ENCODE peak calls at places on chromosomes 12 and 14, in seven cellular contexts. One of them, this sample, is unnamed.

GRCh38 chr12:5969974-5970690 is 25.1 kb upstream of the ANO2 start:
- DNase-seq in fibroblast of mammary gland: no peak
- DNase-seq in tibial artery: no peak
- DNase-seq in neural crest cell: no peak
- DNase-seq in activated CD4-positive, CD25-positive, alpha-beta regulatory T cell treated with anti-CD3 and anti-CD28 coated beads, Interleukin-2, amount 50 U/mL, for 16 hours: no peak
- DNase-seq in foreskin fibroblast: no peak
- DNase-seq in ovary: no peak
- DNase-seq in this sample: no peak

GRCh38 chr12:122064780-122065588 is 13.6 kb upstream of the MLXIP start:
- DNase-seq in fibroblast of mammary gland: peak
- DNase-seq in tibial artery: no peak
- DNase-seq in neural crest cell: peak
- DNase-seq in activated CD4-positive, CD25-positive, alpha-beta regulatory T cell treated with anti-CD3 and anti-CD28 coated beads, Interleukin-2, amount 50 U/mL, for 16 hours: no peak
- DNase-seq in foreskin fibroblast: peak
- DNase-seq in ovary: peak
- DNase-seq in this sample: peak

GRCh38 chr12:92676710-92677109 is 26.1 kb upstream of the PLEKHG7 start:
- DNase-seq in fibroblast of mammary gland: no peak
- DNase-seq in tibial artery: no peak
- DNase-seq in neural crest cell: no peak
- DNase-seq in activated CD4-positive, CD25-positive, alpha-beta regulatory T cell treated with anti-CD3 and anti-CD28 coated beads, Interleukin-2, amount 50 U/mL, for 16 hours: no peak
- DNase-seq in foreskin fibroblast: no peak
- DNase-seq in ovary: no peak
- DNase-seq in this sample: no peak

GRCh38 chr12:3203713-3204112 is 126.5 kb downstream of the TSPAN9 start:
- DNase-seq in fibroblast of mammary gland: no peak
- DNase-seq in tibial artery: no peak
- DNase-seq in neural crest cell: no peak
- DNase-seq in activated CD4-positive, CD25-positive, alpha-beta regulatory T cell treated with anti-CD3 and anti-CD28 coated beads, Interleukin-2, amount 50 U/mL, for 16 hours: no peak
- DNase-seq in foreskin fibroblast: no peak
- DNase-seq in ovary: no peak
- DNase-seq in this sample: no peak

GRCh38 chr14:69475194-69475818 is 9.2 kb upstream of the PLEKHD1 start:
- DNase-seq in fibroblast of mammary gland: peak
- DNase-seq in tibial artery: no peak
- DNase-seq in neural crest cell: no peak
- DNase-seq in activated CD4-positive, CD25-positive, alpha-beta regulatory T cell treated with anti-CD3 and anti-CD28 coated beads, Interleukin-2, amount 50 U/mL, for 16 hours: no peak
- DNase-seq in foreskin fibroblast: peak
- DNase-seq in ovary: no peak
- DNase-seq in this sample: no peak

GRCh38 chr12:62006076-62006732 is 254.0 kb upstream of the USP15 start:
- DNase-seq in fibroblast of mammary gland: peak
- DNase-seq in tibial artery: no peak
- DNase-seq in neural crest cell: peak
- DNase-seq in activated CD4-positive, CD25-positive, alpha-beta regulatory T cell treated with anti-CD3 and anti-CD28 coated beads, Interleukin-2, amount 50 U/mL, for 16 hours: no peak
- DNase-seq in foreskin fibroblast: peak
- DNase-seq in ovary: no peak
- DNase-seq in this sample: no peak

GRCh38 chr12:10276774-10277173 is 30.9 kb upstream of the KLRD1 start:
- DNase-seq in fibroblast of mammary gland: no peak
- DNase-seq in tibial artery: no peak
- DNase-seq in neural crest cell: no peak
- DNase-seq in activated CD4-positive, CD25-positive, alpha-beta regulatory T cell treated with anti-CD3 and anti-CD28 coated beads, Interleukin-2, amount 50 U/mL, for 16 hours: no peak
- DNase-seq in foreskin fibroblast: no peak
- DNase-seq in ovary: no peak
- DNase-seq in this sample: no peak

GRCh38 chr12:3042394-3042793 is 34.8 kb upstream of the TSPAN9 start:
- DNase-seq in fibroblast of mammary gland: no peak
- DNase-seq in tibial artery: no peak
- DNase-seq in neural crest cell: no peak
- DNase-seq in activated CD4-positive, CD25-positive, alpha-beta regulatory T cell treated with anti-CD3 and anti-CD28 coated beads, Interleukin-2, amount 50 U/mL, for 16 hours: no peak
- DNase-seq in foreskin fibroblast: no peak
- DNase-seq in ovary: no peak
- DNase-seq in this sample: peak

GRCh38 chr12:91183565-91183964 is 948 bp upstream of the DCN start:
- DNase-seq in fibroblast of mammary gland: no peak
- DNase-seq in tibial artery: no peak
- DNase-seq in neural crest cell: no peak
- DNase-seq in activated CD4-positive, CD25-positive, alpha-beta regulatory T cell treated with anti-CD3 and anti-CD28 coated beads, Interleukin-2, amount 50 U/mL, for 16 hours: no peak
- DNase-seq in foreskin fibroblast: no peak
- DNase-seq in ovary: no peak
- DNase-seq in this sample: no peak

GRCh38 chr14:53458368-53458814 is 305.3 kb upstream of the DDHD1 start:
- DNase-seq in fibroblast of mammary gland: peak
- DNase-seq in tibial artery: no peak
- DNase-seq in neural crest cell: no peak
- DNase-seq in activated CD4-positive, CD25-positive, alpha-beta regulatory T cell treated with anti-CD3 and anti-CD28 coated beads, Interleukin-2, amount 50 U/mL, for 16 hours: no peak
- DNase-seq in foreskin fibroblast: peak
- DNase-seq in ovary: no peak
- DNase-seq in this sample: no peak

GRCh38 chr12:72281145-72281544 is 9.0 kb downstream of the TRHDE start:
- DNase-seq in fibroblast of mammary gland: peak
- DNase-seq in tibial artery: no peak
- DNase-seq in neural crest cell: no peak
- DNase-seq in activated CD4-positive, CD25-positive, alpha-beta regulatory T cell treated with anti-CD3 and anti-CD28 coated beads, Interleukin-2, amount 50 U/mL, for 16 hours: no peak
- DNase-seq in foreskin fibroblast: peak
- DNase-seq in ovary: no peak
- DNase-seq in this sample: no peak

GRCh38 chr14:34665785-34666425 is 36.0 kb upstream of the SNX6 start:
- DNase-seq in fibroblast of mammary gland: peak
- DNase-seq in tibial artery: peak
- DNase-seq in neural crest cell: no peak
- DNase-seq in activated CD4-positive, CD25-positive, alpha-beta regulatory T cell treated with anti-CD3 and anti-CD28 coated beads, Interleukin-2, amount 50 U/mL, for 16 hours: no peak
- DNase-seq in foreskin fibroblast: peak
- DNase-seq in ovary: no peak
- DNase-seq in this sample: no peak

GRCh38 chr12:95096852-95097251 is 23.4 kb upstream of the NR2C1 start:
- DNase-seq in fibroblast of mammary gland: peak
- DNase-seq in tibial artery: no peak
- DNase-seq in neural crest cell: no peak
- DNase-seq in activated CD4-positive, CD25-positive, alpha-beta regulatory T cell treated with anti-CD3 and anti-CD28 coated beads, Interleukin-2, amount 50 U/mL, for 16 hours: no peak
- DNase-seq in foreskin fibroblast: peak
- DNase-seq in ovary: no peak
- DNase-seq in this sample: no peak

GRCh38 chr14:52131640-52132320 is 62.9 kb upstream of the NID2 start:
- DNase-seq in fibroblast of mammary gland: peak
- DNase-seq in tibial artery: peak
- DNase-seq in neural crest cell: peak
- DNase-seq in activated CD4-positive, CD25-positive, alpha-beta regulatory T cell treated with anti-CD3 and anti-CD28 coated beads, Interleukin-2, amount 50 U/mL, for 16 hours: no peak
- DNase-seq in foreskin fibroblast: peak
- DNase-seq in ovary: peak
- DNase-seq in this sample: peak

GRCh38 chr12:55385911-55386310 is 14.4 kb upstream of the OR6C65 start:
- DNase-seq in fibroblast of mammary gland: no peak
- DNase-seq in tibial artery: no peak
- DNase-seq in neural crest cell: no peak
- DNase-seq in activated CD4-positive, CD25-positive, alpha-beta regulatory T cell treated with anti-CD3 and anti-CD28 coated beads, Interleukin-2, amount 50 U/mL, for 16 hours: no peak
- DNase-seq in foreskin fibroblast: no peak
- DNase-seq in ovary: no peak
- DNase-seq in this sample: no peak

GRCh38 chr12:80068173-80068572 is 31.2 kb upstream of the OTOGL start:
- DNase-seq in fibroblast of mammary gland: no peak
- DNase-seq in tibial artery: no peak
- DNase-seq in neural crest cell: no peak
- DNase-seq in activated CD4-positive, CD25-positive, alpha-beta regulatory T cell treated with anti-CD3 and anti-CD28 coated beads, Interleukin-2, amount 50 U/mL, for 16 hours: no peak
- DNase-seq in foreskin fibroblast: no peak
- DNase-seq in ovary: no peak
- DNase-seq in this sample: no peak

GRCh38 chr12:98409543-98409942 is 105.8 kb upstream of the TMPO start:
- DNase-seq in fibroblast of mammary gland: no peak
- DNase-seq in tibial artery: no peak
- DNase-seq in neural crest cell: no peak
- DNase-seq in activated CD4-positive, CD25-positive, alpha-beta regulatory T cell treated with anti-CD3 and anti-CD28 coated beads, Interleukin-2, amount 50 U/mL, for 16 hours: no peak
- DNase-seq in foreskin fibroblast: no peak
- DNase-seq in ovary: no peak
- DNase-seq in this sample: no peak

GRCh38 chr12:11891350-11892064 is 179.2 kb upstream of the BCL2L14 start:
- DNase-seq in fibroblast of mammary gland: no peak
- DNase-seq in tibial artery: peak
- DNase-seq in neural crest cell: no peak
- DNase-seq in activated CD4-positive, CD25-positive, alpha-beta regulatory T cell treated with anti-CD3 and anti-CD28 coated beads, Interleukin-2, amount 50 U/mL, for 16 hours: no peak
- DNase-seq in foreskin fibroblast: no peak
- DNase-seq in ovary: peak
- DNase-seq in this sample: peak